ENCODE peak calls at places on chromosomes 11 and 22, in four cellular contexts. W is HepG2, M is K562, S is H1. P is an unnamed sample.

GRCh38 chr11:118609380-118610219 is 2.2 kb downstream of the PHLDB1 start:
- DNase-seq in W (no peak), M (peak), S (no peak), P (no peak)

GRCh38 chr11:10305262-10305963 is 540 bp downstream of the ADM start:
- DNase-seq in W (peak), M (peak), S (no peak), P (no peak)

GRCh38 chr11:123573291-123573690 is 81.1 kb downstream of the SCN3B start:
- DNase-seq in W (no peak), M (no peak), S (no peak), P (no peak)

GRCh38 chr11:46353706-46354105 is 6.4 kb downstream of the DGKZ start:
- DNase-seq in W (no peak), M (no peak), S (no peak), P (no peak)

GRCh38 chr11:8277691-8278090 is 14.0 kb upstream of the LMO1 start:
- DNase-seq in W (no peak), M (no peak), S (no peak), P (no peak)

GRCh38 chr11:125287467-125288232 is 123.1 kb downstream of the PKNOX2 start:
- DNase-seq in W (no peak), M (no peak), S (no peak), P (no peak)

GRCh38 chr22:46674367-46674781 is 54.2 kb downstream of the GRAMD4 start:
- DNase-seq in W (no peak), M (no peak), S (no peak), P (no peak)

GRCh38 chr11:86431258-86431657 is 56.6 kb downstream of the CCDC81 start:
- DNase-seq in W (no peak), M (no peak), S (no peak), P (no peak)

GRCh38 chr22:49197500-49197899 is 630.2 kb downstream of the BRD1 start:
- DNase-seq in W (no peak), M (no peak), S (peak), P (no peak)

GRCh38 chr11:122882189-122882808 is at the start of gene JHY:
- DNase-seq in W (no peak), M (no peak), S (no peak), P (no peak)

GRCh38 chr11:76667271-76667818 is 3.2 kb downstream of the LRRC32 start:
- DNase-seq in W (no peak), M (no peak), S (no peak), P (no peak)

DNA sequence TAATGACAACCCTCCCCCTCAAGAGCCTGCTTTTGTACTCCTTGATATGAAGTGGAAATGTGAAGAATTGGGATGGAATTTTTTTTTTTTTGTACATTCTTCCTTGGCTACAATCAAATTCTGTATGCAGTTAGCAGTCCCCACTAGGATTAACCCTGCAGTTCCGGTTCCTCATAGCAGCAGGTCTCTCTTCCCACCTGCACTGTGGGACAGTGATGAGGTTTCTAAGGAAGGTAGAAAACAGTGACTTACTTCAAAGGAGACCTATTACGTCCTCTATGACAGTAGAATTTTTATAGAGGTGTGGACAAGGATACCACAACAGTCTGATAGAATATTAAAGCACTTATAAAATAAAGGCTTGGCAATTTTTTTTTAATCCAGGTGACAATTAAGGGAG is 46.3 kb upstream of the ALKBH3 start:
- DNase-seq in W (no peak), M (no peak), S (no peak), P (no peak)
- TF ChIP-seq PHF8 in W (no peak), M (no peak), S (no peak), P (no peak)

GRCh38 chr11:119920666-119921065 is 191.7 kb upstream of the NECTIN1 start:
- DNase-seq in W (no peak), M (no peak), S (no peak), P (no peak)

GRCh38 chr11:119919656-119920055 is 190.7 kb upstream of the NECTIN1 start:
- DNase-seq in W (no peak), M (no peak), S (no peak), P (no peak)

GRCh38 chr11:119918356-119918755 is 189.4 kb upstream of the NECTIN1 start:
- DNase-seq in W (no peak), M (no peak), S (no peak), P (no peak)

GRCh38 chr11:119912214-119912613 is 183.2 kb upstream of the NECTIN1 start:
- DNase-seq in W (no peak), M (no peak), S (no peak), P (no peak)

DNA sequence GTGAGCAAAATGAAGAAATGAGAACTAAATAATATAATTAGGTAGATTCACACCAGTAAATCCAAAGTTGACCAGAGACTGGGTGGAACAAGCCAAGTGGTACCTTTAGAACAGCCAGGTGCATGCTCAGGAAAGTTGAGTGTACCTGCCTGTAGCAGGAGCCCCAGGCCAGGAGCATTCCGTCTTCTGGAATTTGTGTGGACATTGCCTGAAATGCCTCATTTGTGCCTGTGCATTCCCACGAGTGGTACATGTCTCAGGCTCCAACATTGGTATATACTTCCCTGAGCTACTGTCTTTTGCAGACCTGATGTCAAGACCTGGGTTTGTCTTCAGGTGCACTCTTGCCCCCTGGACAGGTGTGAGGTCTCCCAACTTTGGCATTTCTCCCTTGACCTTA is 187.6 kb upstream of the NECTIN1 start:
- DNase-seq in W (no peak), M (no peak), S (no peak), P (no peak)
- TF ChIP-seq PHF8 in W (no peak), M (no peak), S (no peak), P (no peak)

GRCh38 chr11:2687782-2688191 is 12.0 kb downstream of the KCNQ1OT1 start:
- DNase-seq in W (no peak), M (no peak), S (no peak), P (no peak)

GRCh38 chr11:2690261-2690575 is 9.6 kb downstream of the KCNQ1OT1 start:
- DNase-seq in W (no peak), M (no peak), S (no peak), P (no peak)

GRCh38 chr11:2689551-2690260 is 10.1 kb downstream of the KCNQ1OT1 start:
- DNase-seq in W (no peak), M (no peak), S (no peak), P (no peak)

GRCh38 chr11:2687223-2687530 is 12.6 kb downstream of the KCNQ1OT1 start:
- DNase-seq in W (no peak), M (no peak), S (no peak), P (no peak)

GRCh38 chr11:2688381-2689231 is 11.2 kb downstream of the KCNQ1OT1 start:
- DNase-seq in W (no peak), M (no peak), S (no peak), P (no peak)
- TF ChIP-seq PHF8 in W (no peak), M (no peak), S (no peak), P (no peak)

GRCh38 chr11:3092603-3093141 is 35.4 kb upstream of the CARS1 start:
- DNase-seq in W (no peak), M (no peak), S (no peak), P (no peak)
- TF ChIP-seq PHF8 in W (no peak), M (no peak), S (no peak), P (no peak)

P was measured in A549.